ENCODE peak calls at places on chromosomes 2 and 18, in six cellular contexts. L, U, D, V, Y and Z are unnamed samples.

GRCh38 chr2:196601430-196602306 is 37.8 kb upstream of the CCDC150 start:
- DNase-seq in L (peak), U (no peak), D (no peak), V (peak), Y (no peak), Z (peak)

GRCh38 chr2:71959494-71959893 is 188.2 kb downstream of the CYP26B1 start:
- DNase-seq in L (no peak), U (no peak), D (no peak), V (no peak), Y (no peak), Z (no peak)

GRCh38 chr2:229849073-229849472 is 72.7 kb downstream of the TRIP12 start:
- DNase-seq in L (no peak), U (no peak), D (no peak), V (no peak), Y (no peak), Z (no peak)

GRCh38 chr18:34977787-34978532 is 63.3 kb upstream of the MAPRE2 start:
- DNase-seq in L (peak), U (no peak), D (peak), V (peak), Y (peak), Z (peak)

GRCh38 chr2:237465515-237466227 is 21.4 kb upstream of the MLPH start:
- DNase-seq in L (peak), U (no peak), D (no peak), V (peak), Y (no peak), Z (peak)

GRCh38 chr2:110755494-110756078 is 23.2 kb downstream of the ACOXL start:
- DNase-seq in L (peak), U (no peak), D (no peak), V (peak), Y (no peak), Z (peak)

GRCh38 chr2:160869411-160869810 is 290.8 kb upstream of the TANK start:
- DNase-seq in L (peak), U (no peak), D (no peak), V (peak), Y (no peak), Z (no peak)

GRCh38 chr18:21672868-21673267 is 31.7 kb downstream of the ABHD3 start:
- DNase-seq in L (peak), U (no peak), D (no peak), V (no peak), Y (no peak), Z (peak)

GRCh38 chr2:96934831-96935545 is 51.4 kb downstream of the FAM178B start:
- DNase-seq in L (no peak), U (no peak), D (no peak), V (no peak), Y (no peak), Z (no peak)

GRCh38 chr2:174615951-174616436 is 18.4 kb upstream of the WIPF1 start:
- DNase-seq in L (peak), U (no peak), D (no peak), V (no peak), Y (no peak), Z (no peak)

GRCh38 chr2:150619607-150620330 is 132.3 kb upstream of the RND3 start:
- DNase-seq in L (peak), U (no peak), D (no peak), V (peak), Y (no peak), Z (peak)

GRCh38 chr2:191748528-191749180 is 70.7 kb downstream of the NABP1 start:
- DNase-seq in L (peak), U (no peak), D (no peak), V (no peak), Y (no peak), Z (peak)

GRCh38 chr2:197705912-197706838 is 1.0 kb downstream of the MARS2 start:
- DNase-seq in L (peak), U (no peak), D (peak), V (peak), Y (no peak), Z (no peak)

GRCh38 chr2:157444643-157445040 is 753 bp upstream of the CYTIP start:
- DNase-seq in L (no peak), U (no peak), D (no peak), V (no peak), Y (no peak), Z (no peak)

GRCh38 chr2:100919316-100919715 is 82.8 kb upstream of the RPL31 start:
- DNase-seq in L (no peak), U (no peak), D (peak), V (no peak), Y (peak), Z (no peak)

GRCh38 chr2:241505781-241506201 is 2.6 kb downstream of the STK25 start:
- DNase-seq in L (no peak), U (no peak), D (no peak), V (no peak), Y (no peak), Z (no peak)

GRCh38 chr2:119520696-119521436 is 3.4 kb downstream of the SCTR start:
- DNase-seq in L (no peak), U (no peak), D (no peak), V (no peak), Y (no peak), Z (no peak)

GRCh38 chr2:79085382-79085781 is 2.4 kb downstream of the REG1B start:
- DNase-seq in L (no peak), U (no peak), D (no peak), V (no peak), Y (no peak), Z (no peak)

GRCh38 chr2:232333361-232334135 is 45.0 kb upstream of the ALPP start:
- DNase-seq in L (no peak), U (peak), D (peak), V (no peak), Y (peak), Z (no peak)

GRCh38 chr2:131156452-131157149 is 51.5 kb downstream of the PLEKHB2 start:
- DNase-seq in L (no peak), U (no peak), D (no peak), V (no peak), Y (peak), Z (peak)

GRCh38 chr2:204033601-204034495 is 97.3 kb downstream of the ICOS start:
- DNase-seq in L (no peak), U (no peak), D (no peak), V (no peak), Y (no peak), Z (no peak)

DNA sequence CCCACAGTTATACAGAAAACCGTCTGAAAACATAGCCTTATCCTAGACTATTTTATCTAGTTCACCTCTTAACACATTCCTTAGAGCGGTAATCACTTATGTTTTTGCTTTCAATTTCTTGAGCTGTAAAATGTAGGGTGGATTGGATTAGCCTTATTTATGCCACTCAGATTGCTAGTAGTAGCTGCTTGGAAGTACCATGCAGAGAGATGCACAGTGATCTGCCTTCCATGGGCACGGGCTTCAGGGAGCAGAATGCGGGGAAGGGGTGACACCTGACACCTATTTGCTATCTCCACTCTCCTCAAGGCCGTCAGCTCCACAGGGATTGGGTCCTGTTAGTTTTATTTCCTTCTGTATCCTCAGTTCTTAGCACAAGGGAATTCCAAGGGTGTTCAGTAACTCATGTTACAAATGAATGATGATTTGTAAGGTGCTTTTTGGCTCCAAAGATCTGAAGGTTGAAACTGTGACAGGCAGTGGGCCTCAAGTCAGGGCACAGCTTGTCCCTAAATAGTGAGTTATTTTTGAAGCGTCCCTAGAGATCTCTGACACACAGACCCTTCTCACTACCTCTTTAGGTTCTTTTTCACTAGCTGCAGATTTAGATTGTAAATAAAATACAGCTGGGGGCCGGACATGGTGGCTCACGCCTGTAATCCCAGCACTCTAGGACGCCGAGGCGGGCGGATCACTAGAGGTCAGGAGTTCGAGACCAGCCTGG is 64.0 kb upstream of the PMAIP1 start:
- DNase-seq in L (peak), U (no peak), D (peak), V (no peak), Y (no peak), Z (no peak)
- H2AFZ ChIP-seq in L (peak), U (no peak), D (peak), V (no peak), Y (no peak), Z (no peak)

DNA sequence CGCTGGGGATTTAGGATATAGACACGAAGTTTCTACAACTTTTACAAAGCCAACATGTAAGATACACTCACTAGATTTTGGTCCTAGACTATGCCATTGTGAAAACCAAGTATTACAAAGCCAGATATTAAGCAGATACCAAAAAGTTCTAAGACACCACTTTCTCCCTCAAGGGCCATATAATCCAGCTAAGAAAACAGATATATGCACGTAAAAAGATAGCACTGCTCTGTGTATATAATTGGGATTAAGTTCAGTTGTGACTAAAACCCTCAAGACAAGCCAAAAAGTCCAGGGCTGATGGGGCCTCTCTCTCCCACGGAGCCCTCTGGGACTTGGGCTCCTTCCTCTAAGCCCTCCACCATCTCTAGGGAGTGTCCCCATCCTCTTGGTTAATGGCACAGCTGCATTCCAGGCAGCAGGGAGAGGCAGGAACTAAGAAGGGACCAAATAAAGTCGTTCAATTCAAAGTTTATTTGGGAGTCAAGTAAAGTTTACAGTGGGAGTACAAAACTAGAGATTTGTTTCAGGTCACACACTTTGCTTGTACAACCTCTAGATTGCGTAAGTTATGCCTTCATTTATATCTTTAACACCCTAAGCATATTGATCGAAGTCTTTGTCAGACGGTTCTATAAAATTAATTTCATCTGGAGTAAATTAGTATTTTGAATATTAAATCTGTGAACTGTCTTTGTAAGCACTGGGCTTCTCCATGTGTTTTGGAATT is 119.9 kb downstream of the ACAA2 start:
- DNase-seq in L (no peak), U (no peak), D (no peak), V (peak), Y (no peak), Z (no peak)
- H2BK5ac ChIP-seq in L (no peak), U (no peak), D (no peak), V (no peak), Y (no peak), Z (no peak)

GRCh38 chr2:80621661-80622060 is 317.1 kb upstream of the LRRTM1 start:
- DNase-seq in L (no peak), U (no peak), D (no peak), V (no peak), Y (no peak), Z (no peak)
- H2AFZ ChIP-seq in L (no peak), U (no peak), D (no peak), V (no peak), Y (no peak), Z (no peak)

DNA sequence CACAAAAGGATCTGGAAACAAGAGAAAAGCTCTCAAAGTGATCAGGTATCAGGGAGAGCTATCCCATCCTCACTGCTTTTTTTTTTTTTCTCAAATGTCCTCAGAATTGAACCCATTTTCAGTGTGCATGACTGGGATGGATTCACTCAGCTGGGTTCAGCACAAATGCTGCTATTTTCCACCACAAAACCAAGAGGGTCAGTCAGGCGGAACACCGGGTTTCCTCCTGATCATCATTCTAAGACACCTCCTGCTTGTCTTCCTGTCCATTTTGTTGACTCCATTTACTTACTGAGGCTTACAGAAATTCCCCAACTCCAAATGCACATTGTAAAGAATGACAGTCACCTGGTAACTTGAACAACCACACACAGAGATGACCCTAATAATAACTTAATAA is 39.9 kb downstream of the CYRIA start:
- DNase-seq in L (no peak), U (no peak), D (no peak), V (no peak), Y (no peak), Z (no peak)
- H2BK5ac ChIP-seq in L (no peak), U (no peak), D (no peak), V (peak), Y (peak), Z (no peak)

GRCh38 chr2:18232731-18233438 is 327.6 kb downstream of the RDH14 start:
- DNase-seq in L (peak), U (no peak), D (no peak), V (peak), Y (no peak), Z (no peak)
- H2AFZ ChIP-seq in L (no peak), U (no peak), D (no peak), V (no peak), Y (no peak), Z (no peak)

GRCh38 chr18:12702221-12703095 is at the start of the genes CEP76 and PSMG2:
- DNase-seq in L (peak), U (peak), D (peak), V (peak), Y (peak), Z (peak)
- H2BK5ac ChIP-seq in L (peak), U (peak), D (no peak), V (peak), Y (peak), Z (peak)

DNA sequence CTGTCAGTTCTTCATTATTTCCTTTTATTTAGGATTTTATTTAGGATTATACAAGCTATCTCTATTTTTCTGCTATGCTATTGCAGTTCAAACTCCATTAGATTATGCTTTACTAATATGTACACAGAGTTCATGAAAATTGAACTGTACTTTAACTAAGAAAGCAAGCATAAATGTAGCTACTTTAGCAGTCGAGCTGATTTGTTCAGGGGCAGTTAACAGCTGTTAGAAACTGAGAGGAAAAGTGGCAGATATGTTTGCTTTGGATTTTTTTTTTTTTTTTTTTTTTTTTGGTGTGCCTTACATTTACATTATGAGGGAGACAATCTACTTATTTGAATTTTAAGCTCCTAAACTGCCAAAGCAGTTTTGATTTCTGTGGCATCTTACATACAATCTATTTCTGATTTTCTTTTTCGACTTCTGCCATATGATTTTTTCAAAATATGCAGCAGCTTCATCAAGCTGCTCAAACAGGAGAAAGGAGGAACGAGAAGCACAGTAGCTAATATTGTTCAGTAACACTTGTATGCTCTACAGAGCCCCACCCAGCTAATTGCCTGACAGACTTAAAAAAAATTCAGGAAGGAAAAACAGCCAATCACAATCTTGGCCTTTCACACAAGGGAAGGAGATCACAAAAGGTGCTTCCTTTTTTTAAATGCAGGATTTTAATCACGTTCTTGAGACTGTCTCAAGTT is 233.4 kb upstream of the SIX3 start:
- DNase-seq in L (no peak), U (no peak), D (no peak), V (no peak), Y (no peak), Z (peak)
- H2AFZ ChIP-seq in L (no peak), U (no peak), D (no peak), V (no peak), Y (no peak), Z (no peak)